ENCODE peak calls at places on chromosomes 4 and X, in seven cellular contexts. One of them, this sample, is unnamed.

GRCh38 chrX:150476183-150476699 is 92.2 kb upstream of the MTM1 start:
- DNase-seq in iris pigment epithelial cell: peak
- DNase-seq in stimulated activated CD4-positive, alpha-beta T cell treated with anti-CD3 and anti-CD28 coated beads, Interleukin-2, amount 100 ng/mL, for 48 hours: no peak
- DNase-seq in NCI-H1092: no peak
- DNase-seq in HT1080: no peak
- DNase-seq in activated CD8-positive, alpha-beta memory T cell treated with anti-CD3 and anti-CD28 coated beads, Interleukin-2, amount 10 ng/mL, durations not matched to agents 7 days and 5 days: no peak
- DNase-seq in activated gamma-delta T cell treated with Interleukin-2 at 50 U/mL for 16 hours: no peak
- DNase-seq in this sample: no peak

GRCh38 chrX:53479295-53479694 is 45.1 kb upstream of the HSD17B10 start:
- DNase-seq in stimulated activated CD4-positive, alpha-beta T cell treated with anti-CD3 and anti-CD28 coated beads, Interleukin-2, amount 100 ng/mL, for 48 hours: no peak
- DNase-seq in activated CD8-positive, alpha-beta memory T cell treated with anti-CD3 and anti-CD28 coated beads, Interleukin-2, amount 10 ng/mL, durations not matched to agents 7 days and 5 days: no peak
- DNase-seq in iris pigment epithelial cell: peak
- DNase-seq in HT1080: peak
- DNase-seq in NCI-H1092: no peak
- DNase-seq in activated gamma-delta T cell treated with Interleukin-2 at 50 U/mL for 16 hours: no peak
- DNase-seq in this sample: no peak

GRCh38 chr4:92522371-92522770 is 218.6 kb downstream of the GRID2 start:
- DNase-seq in stimulated activated CD4-positive, alpha-beta T cell treated with anti-CD3 and anti-CD28 coated beads, Interleukin-2, amount 100 ng/mL, for 48 hours: no peak
- DNase-seq in activated gamma-delta T cell treated with Interleukin-2 at 50 U/mL for 16 hours: no peak
- DNase-seq in HT1080: no peak
- DNase-seq in activated CD8-positive, alpha-beta memory T cell treated with anti-CD3 and anti-CD28 coated beads, Interleukin-2, amount 10 ng/mL, durations not matched to agents 7 days and 5 days: no peak
- DNase-seq in iris pigment epithelial cell: no peak
- DNase-seq in NCI-H1092: no peak
- DNase-seq in this sample: no peak

GRCh38 chr4:119518915-119519410 is 109.6 kb downstream of the PDE5A start:
- DNase-seq in activated gamma-delta T cell treated with Interleukin-2 at 50 U/mL for 16 hours: no peak
- DNase-seq in HT1080: no peak
- DNase-seq in stimulated activated CD4-positive, alpha-beta T cell treated with anti-CD3 and anti-CD28 coated beads, Interleukin-2, amount 100 ng/mL, for 48 hours: no peak
- DNase-seq in NCI-H1092: no peak
- DNase-seq in activated CD8-positive, alpha-beta memory T cell treated with anti-CD3 and anti-CD28 coated beads, Interleukin-2, amount 10 ng/mL, durations not matched to agents 7 days and 5 days: no peak
- DNase-seq in iris pigment epithelial cell: no peak
- DNase-seq in this sample: no peak

GRCh38 chr4:22686156-22686555 is 6.6 kb upstream of the GBA3 start:
- DNase-seq in HT1080: no peak
- DNase-seq in iris pigment epithelial cell: no peak
- DNase-seq in activated CD8-positive, alpha-beta memory T cell treated with anti-CD3 and anti-CD28 coated beads, Interleukin-2, amount 10 ng/mL, durations not matched to agents 7 days and 5 days: no peak
- DNase-seq in activated gamma-delta T cell treated with Interleukin-2 at 50 U/mL for 16 hours: no peak
- DNase-seq in NCI-H1092: no peak
- DNase-seq in stimulated activated CD4-positive, alpha-beta T cell treated with anti-CD3 and anti-CD28 coated beads, Interleukin-2, amount 100 ng/mL, for 48 hours: no peak
- DNase-seq in this sample: peak

GRCh38 chr4:26267087-26267486 is 53.7 kb upstream of the RBPJ start:
- DNase-seq in activated gamma-delta T cell treated with Interleukin-2 at 50 U/mL for 16 hours: no peak
- DNase-seq in NCI-H1092: no peak
- DNase-seq in HT1080: no peak
- DNase-seq in iris pigment epithelial cell: no peak
- DNase-seq in activated CD8-positive, alpha-beta memory T cell treated with anti-CD3 and anti-CD28 coated beads, Interleukin-2, amount 10 ng/mL, durations not matched to agents 7 days and 5 days: no peak
- DNase-seq in stimulated activated CD4-positive, alpha-beta T cell treated with anti-CD3 and anti-CD28 coated beads, Interleukin-2, amount 100 ng/mL, for 48 hours: no peak
- DNase-seq in this sample: no peak

GRCh38 chrX:102155806-102156179 is at the start of gene BEX5:
- DNase-seq in stimulated activated CD4-positive, alpha-beta T cell treated with anti-CD3 and anti-CD28 coated beads, Interleukin-2, amount 100 ng/mL, for 48 hours: peak
- DNase-seq in HT1080: peak
- DNase-seq in activated CD8-positive, alpha-beta memory T cell treated with anti-CD3 and anti-CD28 coated beads, Interleukin-2, amount 10 ng/mL, durations not matched to agents 7 days and 5 days: peak
- DNase-seq in NCI-H1092: peak
- DNase-seq in activated gamma-delta T cell treated with Interleukin-2 at 50 U/mL for 16 hours: peak
- DNase-seq in iris pigment epithelial cell: no peak
- DNase-seq in this sample: peak

GRCh38 chr4:128141866-128142265 is 80.8 kb downstream of the LARP1B start:
- DNase-seq in iris pigment epithelial cell: peak
- DNase-seq in stimulated activated CD4-positive, alpha-beta T cell treated with anti-CD3 and anti-CD28 coated beads, Interleukin-2, amount 100 ng/mL, for 48 hours: no peak
- DNase-seq in activated gamma-delta T cell treated with Interleukin-2 at 50 U/mL for 16 hours: no peak
- DNase-seq in HT1080: no peak
- DNase-seq in activated CD8-positive, alpha-beta memory T cell treated with anti-CD3 and anti-CD28 coated beads, Interleukin-2, amount 10 ng/mL, durations not matched to agents 7 days and 5 days: no peak
- DNase-seq in NCI-H1092: no peak
- DNase-seq in this sample: no peak

GRCh38 chr4:56976283-56976877 is 1.0 kb downstream of the NOA1 start:
- DNase-seq in NCI-H1092: no peak
- DNase-seq in stimulated activated CD4-positive, alpha-beta T cell treated with anti-CD3 and anti-CD28 coated beads, Interleukin-2, amount 100 ng/mL, for 48 hours: no peak
- DNase-seq in activated gamma-delta T cell treated with Interleukin-2 at 50 U/mL for 16 hours: no peak
- DNase-seq in iris pigment epithelial cell: peak
- DNase-seq in activated CD8-positive, alpha-beta memory T cell treated with anti-CD3 and anti-CD28 coated beads, Interleukin-2, amount 10 ng/mL, durations not matched to agents 7 days and 5 days: no peak
- DNase-seq in HT1080: no peak
- DNase-seq in this sample: no peak

GRCh38 chr4:38190717-38191178 is 230.6 kb downstream of the PTTG2 start:
- DNase-seq in activated CD8-positive, alpha-beta memory T cell treated with anti-CD3 and anti-CD28 coated beads, Interleukin-2, amount 10 ng/mL, durations not matched to agents 7 days and 5 days: no peak
- DNase-seq in iris pigment epithelial cell: peak
- DNase-seq in NCI-H1092: no peak
- DNase-seq in HT1080: peak
- DNase-seq in stimulated activated CD4-positive, alpha-beta T cell treated with anti-CD3 and anti-CD28 coated beads, Interleukin-2, amount 100 ng/mL, for 48 hours: no peak
- DNase-seq in activated gamma-delta T cell treated with Interleukin-2 at 50 U/mL for 16 hours: no peak
- DNase-seq in this sample: no peak

GRCh38 chrX:20144491-20144890 is 2.9 kb upstream of the EIF1AX start:
- DNase-seq in HT1080: peak
- DNase-seq in stimulated activated CD4-positive, alpha-beta T cell treated with anti-CD3 and anti-CD28 coated beads, Interleukin-2, amount 100 ng/mL, for 48 hours: no peak
- DNase-seq in NCI-H1092: no peak
- DNase-seq in activated CD8-positive, alpha-beta memory T cell treated with anti-CD3 and anti-CD28 coated beads, Interleukin-2, amount 10 ng/mL, durations not matched to agents 7 days and 5 days: no peak
- DNase-seq in activated gamma-delta T cell treated with Interleukin-2 at 50 U/mL for 16 hours: no peak
- DNase-seq in iris pigment epithelial cell: peak
- DNase-seq in this sample: no peak

GRCh38 chr4:184769285-184769825 is 35.5 kb upstream of the CENPU start:
- DNase-seq in activated gamma-delta T cell treated with Interleukin-2 at 50 U/mL for 16 hours: no peak
- DNase-seq in stimulated activated CD4-positive, alpha-beta T cell treated with anti-CD3 and anti-CD28 coated beads, Interleukin-2, amount 100 ng/mL, for 48 hours: no peak
- DNase-seq in activated CD8-positive, alpha-beta memory T cell treated with anti-CD3 and anti-CD28 coated beads, Interleukin-2, amount 10 ng/mL, durations not matched to agents 7 days and 5 days: no peak
- DNase-seq in HT1080: no peak
- DNase-seq in NCI-H1092: no peak
- DNase-seq in iris pigment epithelial cell: no peak
- DNase-seq in this sample: no peak

GRCh38 chr4:26325191-26325590 is 4.4 kb downstream of the RBPJ start:
- DNase-seq in iris pigment epithelial cell: peak
- DNase-seq in HT1080: peak
- DNase-seq in activated gamma-delta T cell treated with Interleukin-2 at 50 U/mL for 16 hours: peak
- DNase-seq in stimulated activated CD4-positive, alpha-beta T cell treated with anti-CD3 and anti-CD28 coated beads, Interleukin-2, amount 100 ng/mL, for 48 hours: no peak
- DNase-seq in activated CD8-positive, alpha-beta memory T cell treated with anti-CD3 and anti-CD28 coated beads, Interleukin-2, amount 10 ng/mL, durations not matched to agents 7 days and 5 days: peak
- DNase-seq in NCI-H1092: no peak
- DNase-seq in this sample: no peak

GRCh38 chrX:30653415-30654131 is at the start of gene GK:
- DNase-seq in NCI-H1092: no peak
- DNase-seq in HT1080: peak
- DNase-seq in stimulated activated CD4-positive, alpha-beta T cell treated with anti-CD3 and anti-CD28 coated beads, Interleukin-2, amount 100 ng/mL, for 48 hours: no peak
- DNase-seq in iris pigment epithelial cell: no peak
- DNase-seq in activated gamma-delta T cell treated with Interleukin-2 at 50 U/mL for 16 hours: peak
- DNase-seq in activated CD8-positive, alpha-beta memory T cell treated with anti-CD3 and anti-CD28 coated beads, Interleukin-2, amount 10 ng/mL, durations not matched to agents 7 days and 5 days: peak
- DNase-seq in this sample: peak

GRCh38 chrX:40151211-40152172 is 53.7 kb upstream of the BCOR start:
- DNase-seq in activated gamma-delta T cell treated with Interleukin-2 at 50 U/mL for 16 hours: no peak
- DNase-seq in stimulated activated CD4-positive, alpha-beta T cell treated with anti-CD3 and anti-CD28 coated beads, Interleukin-2, amount 100 ng/mL, for 48 hours: no peak
- DNase-seq in activated CD8-positive, alpha-beta memory T cell treated with anti-CD3 and anti-CD28 coated beads, Interleukin-2, amount 10 ng/mL, durations not matched to agents 7 days and 5 days: no peak
- DNase-seq in NCI-H1092: peak
- DNase-seq in HT1080: no peak
- DNase-seq in iris pigment epithelial cell: peak
- DNase-seq in this sample: no peak

GRCh38 chr4:143531368-143531767 is 17.9 kb downstream of the SMARCA5 start:
- DNase-seq in NCI-H1092: no peak
- DNase-seq in stimulated activated CD4-positive, alpha-beta T cell treated with anti-CD3 and anti-CD28 coated beads, Interleukin-2, amount 100 ng/mL, for 48 hours: no peak
- DNase-seq in HT1080: no peak
- DNase-seq in activated gamma-delta T cell treated with Interleukin-2 at 50 U/mL for 16 hours: no peak
- DNase-seq in iris pigment epithelial cell: peak
- DNase-seq in activated CD8-positive, alpha-beta memory T cell treated with anti-CD3 and anti-CD28 coated beads, Interleukin-2, amount 10 ng/mL, durations not matched to agents 7 days and 5 days: no peak
- DNase-seq in this sample: no peak

This sample was measured in NCI-H345.